ENCODE peak calls at places on chromosomes 5 and 9, in seven cellular contexts. X is ascending aorta, H is tibial nerve, T is brain microvascular endothelial cell, S is body of pancreas, Z is uterus, N is IMR-90. D is an unnamed sample.

GRCh38 chr9:16728128-16728505 is 142.4 kb downstream of the BNC2 start:
- DNase-seq in N (peak; percentile 27), H (no peak), Z (no peak), T (no peak), X (no peak), S (no peak), D (no peak)

GRCh38 chr5:145797336-145797735 is 37.8 kb downstream of the PRELID2 start:
- DNase-seq in H (no peak), S (no peak), Z (no peak), X (no peak), T (peak; percentile 51), N (peak; percentile 59), D (no peak)

GRCh38 chr9:16794871-16795639 is 75.4 kb downstream of the BNC2 start:
- DNase-seq in S (no peak), N (peak; percentile 83), X (peak; percentile 66), Z (peak; percentile 36), H (no peak), T (peak; percentile 51), D (peak; percentile 69)

GRCh38 chr5:158839638-158840037 is 260.1 kb downstream of the EBF1 start:
- DNase-seq in N (no peak), H (no peak), Z (no peak), T (no peak), X (no peak), S (peak; percentile 14), D (no peak)

GRCh38 chr5:98768160-98769005 is 5.1 kb upstream of the RGMB start:
- DNase-seq in H (no peak), S (peak; percentile 39), T (peak; percentile 47), X (peak; percentile 65), Z (peak; percentile 29), N (peak; percentile 73), D (peak; percentile 48)

GRCh38 chr5:14665949-14666741 is 1.6 kb downstream of the OTULIN start:
- DNase-seq in H (no peak), T (no peak), Z (no peak), S (peak; percentile 28), N (peak; percentile 33), X (no peak), D (no peak)

GRCh38 chr5:169933624-169934023 is 46.7 kb downstream of the INSYN2B start:
- DNase-seq in Z (no peak), N (no peak), H (no peak), S (no peak), X (no peak), T (no peak), D (no peak)

GRCh38 chr9:77946969-77947368 is 84.6 kb downstream of the GNAQ start:
- DNase-seq in T (no peak), H (no peak), X (no peak), S (peak; percentile 17), N (no peak), Z (no peak), D (no peak)

GRCh38 chr5:151651997-151652645 is 34.6 kb downstream of the SPARC start:
- DNase-seq in Z (peak; percentile 74), H (peak; percentile 63), S (peak; percentile 75), X (peak; percentile 85), T (peak; percentile 81), N (peak; percentile 75), D (peak; percentile 90)

GRCh38 chr5:169836835-169837234 is 143.5 kb downstream of the INSYN2B start:
- DNase-seq in S (no peak), X (no peak), T (no peak), N (no peak), H (no peak), Z (no peak), D (no peak)

GRCh38 chr9:12874395-12874794 is 99.6 kb downstream of the LURAP1L start:
- DNase-seq in T (no peak), X (no peak), N (no peak), Z (no peak), H (no peak), S (no peak), D (no peak)

GRCh38 chr9:26655166-26655565 is 237.4 kb downstream of the CAAP1 start:
- DNase-seq in X (no peak), Z (no peak), S (no peak), H (no peak), N (no peak), T (no peak), D (no peak)

GRCh38 chr5:151204051-151204450 is 19.8 kb downstream of the CCDC69 start:
- DNase-seq in N (no peak), T (no peak), S (no peak), Z (no peak), H (no peak), X (peak; percentile 27), D (no peak)

GRCh38 chr9:125547383-125547782 is 159.6 kb downstream of the MAPKAP1 start:
- DNase-seq in T (no peak), Z (no peak), N (no peak), S (no peak), H (no peak), X (no peak), D (no peak)

GRCh38 chr5:171420429-171421231 is 1.2 kb downstream of the FGF18 start:
- DNase-seq in Z (peak; percentile 79), X (peak; percentile 91), S (peak; percentile 42), T (peak; percentile 69), H (peak; percentile 69), N (peak; percentile 89), D (peak; percentile 87)

GRCh38 chr5:56522972-56523371 is 289.8 kb upstream of the ANKRD55 start:
- DNase-seq in T (no peak), H (peak; percentile 19), Z (peak; percentile 58), N (peak; percentile 24), X (peak; percentile 71), S (no peak), D (peak; percentile 87)

GRCh38 chr5:180866296-180866695 is 5.2 kb upstream of the ZFP62 start:
- DNase-seq in S (no peak), Z (no peak), X (no peak), N (no peak), H (no peak), T (no peak), D (no peak)

GRCh38 chr5:585556-585955 is 26.6 kb upstream of the CEP72 start:
- DNase-seq in S (no peak), X (no peak), N (no peak), T (no peak), H (no peak), Z (no peak), D (no peak)

GRCh38 chr9:90303653-90304052 is 339.0 kb downstream of the DIRAS2 start:
- DNase-seq in H (no peak), T (no peak), S (no peak), X (no peak), N (no peak), Z (no peak), D (no peak)

GRCh38 chr9:90308746-90309145 is 333.9 kb downstream of the DIRAS2 start:
- DNase-seq in S (no peak), N (no peak), X (no peak), H (no peak), Z (no peak), T (no peak), D (no peak)

GRCh38 chr9:90309809-90310522 is 332.7 kb downstream of the DIRAS2 start:
- DNase-seq in T (no peak), S (no peak), N (no peak), H (no peak), Z (no peak), X (no peak), D (no peak)

GRCh38 chr9:90307177-90307833 is 335.3 kb downstream of the DIRAS2 start:
- DNase-seq in T (no peak), H (no peak), X (no peak), S (no peak), Z (no peak), N (no peak), D (no peak)

GRCh38 chr9:90306118-90306517 is 336.5 kb downstream of the DIRAS2 start:
- DNase-seq in H (no peak), S (no peak), T (no peak), N (no peak), Z (no peak), X (no peak), D (no peak)
- H3K27ac ChIP-seq in H (no peak overlapping the region), S (no peak overlapping the region), T (no peak overlapping the region), N (no peak overlapping the region), Z (no peak overlapping the region), X (no peak overlapping the region), D (no peak overlapping the region)

GRCh38 chr9:133991964-133992779 is at the start of gene VAV2:
- DNase-seq in X (peak; percentile 79), Z (peak; percentile 49), S (peak; percentile 75), T (no peak), N (peak; percentile 45), H (no peak), D (peak; percentile 58)
- H3K4me3 ChIP-seq in X (peak within 1 kb of the TSS; percentile 95), Z (peak within 1 kb of the TSS; percentile 82), S (peak within 1 kb of the TSS; percentile 48), T (peak within 1 kb of the TSS; percentile 77), N (peak within 1 kb of the TSS; percentile 73), H (peak within 1 kb of the TSS; percentile 77), D (peak within 1 kb of the TSS; percentile 68)

DNA sequence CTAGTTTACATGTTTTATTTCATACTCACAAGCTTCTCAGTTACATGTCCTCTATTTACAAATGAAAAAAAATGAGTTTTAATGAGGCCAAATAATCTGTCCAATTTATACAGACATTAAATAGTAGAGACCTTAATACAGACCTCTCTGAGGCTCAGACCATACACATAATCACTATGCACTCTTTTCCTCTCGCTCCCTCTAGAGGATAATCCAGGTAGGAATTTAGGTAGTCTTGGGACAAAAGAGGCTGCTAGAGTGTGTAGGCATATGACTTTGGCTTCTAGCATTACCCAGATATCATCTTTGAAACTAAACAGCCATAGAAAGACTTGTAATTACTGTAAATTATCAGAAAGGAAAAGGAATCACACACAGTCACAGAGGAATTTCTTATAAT is 444.7 kb downstream of the HINT1 start:
- DNase-seq in T (peak; percentile 53), N (no peak), Z (no peak), X (no peak), H (no peak), S (no peak), D (no peak)
- TF ChIP-seq CTCF in T (peak; percentile 72), N (no peak), Z (no peak), X (no peak), H (no peak), S (peak; percentile 40), D (no peak)

GRCh38 chr5:34690301-34690700 is 34.2 kb downstream of the RAI14 start:
- DNase-seq in S (no peak), X (no peak), N (no peak), H (no peak), Z (no peak), T (no peak), D (no peak)
- H3K27ac ChIP-seq in S (no peak overlapping the region), X (peak overlapping the region; percentile 10), N (no peak overlapping the region), H (no peak overlapping the region), Z (peak overlapping the region; percentile 83), T (no peak overlapping the region), D (no peak overlapping the region)